ENCODE peak calls at places on chromosomes 3 and 15, in four cellular contexts. U, G, O and R are unnamed samples.

GRCh38 chr15:28989896-28990295 is 104.1 kb downstream of the APBA2 start:
- DNase-seq in U (no peak), G (no peak), O (no peak), R (no peak)

GRCh38 chr3:181265750-181266333 is 276.3 kb upstream of the DNAJC19 start:
- DNase-seq in U (no peak), G (no peak), O (no peak), R (no peak)

GRCh38 chr3:169171739-169172138 is 491.8 kb downstream of the MECOM start:
- DNase-seq in U (no peak), G (no peak), O (no peak), R (no peak)

GRCh38 chr3:37491776-37492175 is 317.4 kb upstream of the LRRFIP2 start:
- DNase-seq in U (no peak), G (no peak), O (no peak), R (no peak)

GRCh38 chr3:169022457-169022856 is 641.1 kb downstream of the MECOM start:
- DNase-seq in U (no peak), G (no peak), O (no peak), R (no peak)

GRCh38 chr15:43150171-43150929 is 17.0 kb downstream of the TMEM62 start:
- DNase-seq in U (no peak), G (no peak), O (no peak), R (no peak)

GRCh38 chr15:92958105-92958504 is 58.0 kb downstream of the CHD2 start:
- DNase-seq in U (no peak), G (no peak), O (no peak), R (no peak)

GRCh38 chr3:152299243-152299976 is 30.7 kb downstream of the MBNL1 start:
- DNase-seq in U (no peak), G (no peak), O (no peak), R (no peak)

GRCh38 chr3:50675179-50676030 is 678 bp downstream of the DOCK3 start:
- DNase-seq in U (peak), G (peak), O (no peak), R (no peak)

GRCh38 chr3:107833046-107833445 is 257.8 kb downstream of the CD47 start:
- DNase-seq in U (no peak), G (no peak), O (no peak), R (no peak)

GRCh38 chr15:65184944-65185717 is at the start of gene CLPX:
- DNase-seq in U (peak), G (peak), O (peak), R (peak)

GRCh38 chr15:62935300-62936081 is 107.1 kb upstream of the TPM1 start:
- DNase-seq in U (no peak), G (no peak), O (no peak), R (no peak)

GRCh38 chr15:94059188-94059587 is 172.2 kb upstream of the MCTP2 start:
- DNase-seq in U (no peak), G (no peak), O (no peak), R (no peak)

GRCh38 chr3:115648559-115648958 is 25.2 kb downstream of the GAP43 start:
- DNase-seq in U (no peak), G (no peak), O (no peak), R (no peak)

GRCh38 chr3:107594870-107595269 is 72.1 kb downstream of the BBX start:
- DNase-seq in U (no peak), G (no peak), O (no peak), R (no peak)

GRCh38 chr3:46851364-46852328 is 11.6 kb downstream of the MYL3 start:
- DNase-seq in U (no peak), G (no peak), O (no peak), R (no peak)

GRCh38 chr3:196624907-196625306 is 14.6 kb upstream of the NRROS start:
- DNase-seq in U (peak), G (peak), O (no peak), R (no peak)

GRCh38 chr3:49872801-49873281 is 3.1 kb upstream of the CAMKV start:
- DNase-seq in U (no peak), G (no peak), O (no peak), R (no peak)

GRCh38 chr3:176359211-176359610 is 838.1 kb downstream of the TBL1XR1 start:
- DNase-seq in U (no peak), G (no peak), O (no peak), R (no peak)

GRCh38 chr3:177124882-177125281 is 72.4 kb downstream of the TBL1XR1 start:
- DNase-seq in U (no peak), G (no peak), O (no peak), R (no peak)

GRCh38 chr3:22713936-22714335 is 489.2 kb upstream of the UBE2E2 start:
- DNase-seq in U (no peak), G (no peak), O (no peak), R (no peak)

GRCh38 chr3:17033516-17034168 is 148.9 kb downstream of the PLCL2 start:
- DNase-seq in U (no peak), G (no peak), O (no peak), R (no peak)

GRCh38 chr3:72306800-72307341 is 521.9 kb upstream of the PROK2 start:
- DNase-seq in U (no peak), G (no peak), O (no peak), R (no peak)

GRCh38 chr15:38853608-38854007 is 289.0 kb upstream of the RASGRP1 start:
- DNase-seq in U (no peak), G (no peak), O (peak), R (no peak)

GRCh38 chr15:99403597-99403996 is 152.3 kb downstream of the LRRC28 start:
- DNase-seq in U (no peak), G (no peak), O (no peak), R (no peak)

GRCh38 chr3:70531063-70531657 is 218.7 kb upstream of the MDFIC2 start:
- DNase-seq in U (no peak), G (no peak), O (no peak), R (no peak)

GRCh38 chr3:165788531-165788930 is 48.7 kb downstream of the BCHE start:
- DNase-seq in U (no peak), G (no peak), O (no peak), R (no peak)

GRCh38 chr3:197353867-197354180 is 55.4 kb upstream of the DLG1 start:
- DNase-seq in U (no peak), G (no peak), O (no peak), R (no peak)

GRCh38 chr3:195859061-195859845 is 47.5 kb upstream of the MUC4 start:
- DNase-seq in U (peak), G (peak), O (peak), R (peak)

GRCh38 chr15:65595960-65596359 is 15.0 kb downstream of the INTS14 start:
- DNase-seq in U (no peak), G (no peak), O (no peak), R (no peak)

GRCh38 chr3:124315215-124316033 is 323.5 kb upstream of the ROPN1 start:
- DNase-seq in U (no peak), G (no peak), O (no peak), R (no peak)

GRCh38 chr3:166455724-166456123 is 618.5 kb upstream of the BCHE start:
- DNase-seq in U (no peak), G (no peak), O (no peak), R (no peak)

GRCh38 chr3:25863560-25863959 is 73.7 kb downstream of the OXSM start:
- DNase-seq in U (no peak), G (no peak), O (no peak), R (no peak)

GRCh38 chr3:22908974-22909507 is 294.1 kb upstream of the UBE2E2 start:
- DNase-seq in U (no peak), G (no peak), O (no peak), R (no peak)

GRCh38 chr3:143443851-143444331 is 324.3 kb downstream of the CHST2 start:
- DNase-seq in U (no peak), G (no peak), O (no peak), R (no peak)

GRCh38 chr3:117756580-117756979 is 1047.0 kb downstream of the TUSC7 start:
- DNase-seq in U (no peak), G (no peak), O (no peak), R (no peak)

GRCh38 chr3:127614928-127615592 is 13.9 kb upstream of the PODXL2 start:
- DNase-seq in U (no peak), G (no peak), O (no peak), R (no peak)

GRCh38 chr3:97265237-97266005 is 451.0 kb downstream of the EPHA6 start:
- DNase-seq in U (no peak), G (no peak), O (no peak), R (no peak)

GRCh38 chr3:73206006-73206405 is 144.5 kb downstream of the EBLN2 start:
- DNase-seq in U (no peak), G (no peak), O (no peak), R (no peak)

GRCh38 chr3:101611023-101611422 is 37.0 kb downstream of the PCNP start:
- DNase-seq in U (no peak), G (no peak), O (peak), R (peak)